ENCODE peak calls at places on chromosome 15, in four cellular contexts. One of them, this sample, is unnamed.

GRCh38 chr15:55914446-55914845 is 79.0 kb downstream of the NEDD4 start:
- DNase-seq in HepG2: no peak
- DNase-seq in K562: no peak
- DNase-seq in GM12878: no peak
- DNase-seq in this sample: no peak

GRCh38 chr15:35545316-35545824 is 595 bp downstream of the DPH6 start:
- DNase-seq in K562: peak; percentile 49
- DNase-seq in HepG2: peak; percentile 6
- DNase-seq in GM12878: peak; percentile 16
- DNase-seq in this sample: peak; percentile 44

GRCh38 chr15:79811406-79812405 is 85.1 kb downstream of the MTHFS start:
- DNase-seq in GM12878: no peak
- DNase-seq in K562: no peak
- DNase-seq in HepG2: no peak
- DNase-seq in this sample: peak; percentile 71

GRCh38 chr15:31016446-31016915 is 25.1 kb upstream of the MTMR10 start:
- DNase-seq in GM12878: no peak
- DNase-seq in HepG2: no peak
- DNase-seq in K562: no peak
- DNase-seq in this sample: no peak

GRCh38 chr15:43251185-43251862 is 15.4 kb downstream of the TGM5 start:
- DNase-seq in HepG2: no peak
- DNase-seq in GM12878: no peak
- DNase-seq in K562: no peak
- DNase-seq in this sample: no peak

GRCh38 chr15:61712124-61712759 is 348.0 kb downstream of the VPS13C start:
- DNase-seq in K562: no peak
- DNase-seq in GM12878: no peak
- DNase-seq in HepG2: no peak
- DNase-seq in this sample: no peak

GRCh38 chr15:51184637-51185036 is 89.9 kb upstream of the TNFAIP8L3 start:
- DNase-seq in GM12878: no peak
- DNase-seq in HepG2: no peak
- DNase-seq in K562: no peak
- DNase-seq in this sample: no peak

GRCh38 chr15:62067448-62068044 is 769 bp downstream of the C2CD4A start:
- DNase-seq in GM12878: no peak
- DNase-seq in K562: no peak
- DNase-seq in HepG2: no peak
- DNase-seq in this sample: peak; percentile 49

GRCh38 chr15:92954578-92954977 is 54.5 kb downstream of the CHD2 start:
- DNase-seq in K562: peak; percentile 21
- DNase-seq in HepG2: peak; percentile 33
- DNase-seq in GM12878: no peak
- DNase-seq in this sample: no peak

GRCh38 chr15:64809649-64810498 is 15.6 kb downstream of the PIF1 start:
- DNase-seq in HepG2: peak; percentile 61
- DNase-seq in GM12878: no peak
- DNase-seq in K562: peak; percentile 87
- DNase-seq in this sample: peak; percentile 91

GRCh38 chr15:94600496-94600895 is 369.1 kb downstream of the MCTP2 start:
- DNase-seq in K562: no peak
- DNase-seq in HepG2: no peak
- DNase-seq in GM12878: no peak
- DNase-seq in this sample: no peak

GRCh38 chr15:36882487-36883108 is 217.8 kb downstream of the MEIS2 start:
- DNase-seq in K562: no peak
- DNase-seq in GM12878: no peak
- DNase-seq in HepG2: no peak
- DNase-seq in this sample: no peak

GRCh38 chr15:25175789-25176615 is 221.2 kb downstream of the SNRPN start:
- DNase-seq in HepG2: no peak
- DNase-seq in K562: no peak
- DNase-seq in GM12878: no peak
- DNase-seq in this sample: peak; percentile 1

GRCh38 chr15:90902656-90902995 is 476 bp upstream of the MAN2A2 start:
- DNase-seq in K562: no peak
- DNase-seq in GM12878: no peak
- DNase-seq in HepG2: no peak
- DNase-seq in this sample: no peak

GRCh38 chr15:35874260-35874905 is 328.4 kb upstream of the DPH6 start:
- DNase-seq in HepG2: no peak
- DNase-seq in K562: peak; percentile 7
- DNase-seq in GM12878: no peak
- DNase-seq in this sample: no peak

GRCh38 chr15:69392352-69392751 is 21.8 kb upstream of the KIF23 start:
- DNase-seq in GM12878: no peak
- DNase-seq in HepG2: no peak
- DNase-seq in K562: no peak
- DNase-seq in this sample: no peak

GRCh38 chr15:65525622-65526021 is 4.6 kb upstream of the HACD3 start:
- DNase-seq in HepG2: no peak
- DNase-seq in GM12878: no peak
- DNase-seq in K562: no peak
- DNase-seq in this sample: peak; percentile 24

GRCh38 chr15:49286649-49287394 is 116.8 kb downstream of the GALK2 start:
- DNase-seq in GM12878: no peak
- DNase-seq in K562: no peak
- DNase-seq in HepG2: no peak
- DNase-seq in this sample: no peak

GRCh38 chr15:40032125-40032839 is 6.7 kb downstream of the SRP14 start:
- DNase-seq in K562: no peak
- DNase-seq in GM12878: no peak
- DNase-seq in HepG2: no peak
- DNase-seq in this sample: no peak

GRCh38 chr15:49135893-49136292 is 19.5 kb downstream of the COPS2 start:
- DNase-seq in K562: no peak
- DNase-seq in GM12878: no peak
- DNase-seq in HepG2: no peak
- DNase-seq in this sample: no peak

GRCh38 chr15:77738441-77739437 is 106.0 kb upstream of the LINGO1 start:
- DNase-seq in HepG2: no peak
- DNase-seq in K562: no peak
- DNase-seq in GM12878: no peak
- DNase-seq in this sample: no peak

GRCh38 chr15:38603271-38603670 is 38.7 kb upstream of the RASGRP1 start:
- DNase-seq in GM12878: no peak
- DNase-seq in K562: no peak
- DNase-seq in HepG2: no peak
- DNase-seq in this sample: no peak

GRCh38 chr15:66943456-66944095 is 121.8 kb upstream of the SMAD3 start:
- DNase-seq in K562: no peak
- DNase-seq in HepG2: peak; percentile 40
- DNase-seq in GM12878: no peak
- DNase-seq in this sample: no peak
- H3K9ac ChIP-seq in K562: no peak overlapping the region
- H3K9ac ChIP-seq in HepG2: no peak overlapping the region
- H3K9ac ChIP-seq in GM12878: no peak overlapping the region
- H3K9ac ChIP-seq in this sample: no peak overlapping the region

DNA sequence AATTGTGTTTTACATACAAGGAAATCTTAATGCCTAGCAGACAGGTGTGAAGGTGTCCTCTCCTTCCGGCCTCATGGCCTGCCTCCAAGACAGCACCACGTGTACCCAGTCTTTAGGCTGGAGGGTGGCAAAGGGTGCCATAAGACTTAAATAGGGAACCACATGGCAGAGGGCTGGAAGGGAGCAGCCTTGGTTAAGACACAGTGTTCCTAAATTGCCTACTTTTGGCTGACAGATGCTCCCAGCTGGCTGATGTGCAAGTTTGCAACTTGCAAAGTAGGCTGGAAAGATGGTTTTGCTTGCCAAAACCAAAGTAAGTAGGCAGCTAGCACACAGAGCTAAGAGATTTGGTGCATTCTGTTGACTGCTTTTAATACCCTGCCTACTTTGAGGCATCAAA is 45.2 kb downstream of the CCNB2 start:
- DNase-seq in GM12878: no peak
- DNase-seq in K562: no peak
- DNase-seq in HepG2: no peak
- DNase-seq in this sample: no peak
- TF ChIP-seq MXI1 in GM12878: no peak
- TF ChIP-seq MXI1 in K562: no peak
- TF ChIP-seq MXI1 in HepG2: no peak
- TF ChIP-seq MXI1 in this sample: no peak

GRCh38 chr15:101525087-101525669 is 35.7 kb upstream of the PCSK6 start:
- DNase-seq in HepG2: no peak
- DNase-seq in K562: no peak
- DNase-seq in GM12878: no peak
- DNase-seq in this sample: peak; percentile 14
- TF ChIP-seq MAX in HepG2: no peak
- TF ChIP-seq MAX in K562: no peak
- TF ChIP-seq MAX in GM12878: no peak
- TF ChIP-seq MAX in this sample: no peak

DNA sequence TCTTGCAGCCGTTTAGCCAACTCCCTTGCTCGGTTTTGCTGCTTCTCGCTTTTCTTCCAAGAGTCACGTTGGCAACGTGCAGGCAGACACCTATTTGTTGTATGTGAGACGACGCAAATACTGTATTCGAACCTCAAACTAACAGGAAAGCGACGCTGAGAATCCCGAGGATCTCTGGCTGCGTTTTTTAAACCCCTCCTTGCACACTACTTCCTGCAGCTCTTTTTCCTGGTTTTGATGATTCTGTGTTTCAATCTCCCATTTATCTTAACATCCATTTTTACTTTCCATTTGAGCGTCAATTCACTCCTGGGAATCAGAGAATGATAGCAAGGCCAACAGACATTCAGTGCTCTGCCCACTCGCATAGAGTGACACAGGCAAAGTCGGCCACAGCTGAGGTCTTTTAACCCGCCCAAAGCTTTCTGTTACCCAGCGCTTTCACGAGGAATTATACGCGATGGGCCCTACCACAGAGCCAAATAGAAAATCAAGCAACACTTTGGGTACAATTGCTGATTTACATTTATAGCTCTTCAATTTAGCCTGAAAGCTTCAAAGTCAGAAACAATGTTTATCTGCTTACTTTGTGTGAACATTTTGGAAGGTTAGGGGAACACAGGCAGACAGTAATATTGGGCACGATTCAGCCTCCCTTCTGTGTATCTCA is 1.6 kb upstream of the ANXA2 start:
- DNase-seq in K562: no peak
- DNase-seq in HepG2: no peak
- DNase-seq in GM12878: no peak
- DNase-seq in this sample: no peak
- H3K9ac ChIP-seq in K562: peak overlapping the region; percentile 84
- H3K9ac ChIP-seq in HepG2: peak overlapping the region; percentile 84
- H3K9ac ChIP-seq in GM12878: no peak overlapping the region
- H3K9ac ChIP-seq in this sample: peak overlapping the region; percentile 45

DNA sequence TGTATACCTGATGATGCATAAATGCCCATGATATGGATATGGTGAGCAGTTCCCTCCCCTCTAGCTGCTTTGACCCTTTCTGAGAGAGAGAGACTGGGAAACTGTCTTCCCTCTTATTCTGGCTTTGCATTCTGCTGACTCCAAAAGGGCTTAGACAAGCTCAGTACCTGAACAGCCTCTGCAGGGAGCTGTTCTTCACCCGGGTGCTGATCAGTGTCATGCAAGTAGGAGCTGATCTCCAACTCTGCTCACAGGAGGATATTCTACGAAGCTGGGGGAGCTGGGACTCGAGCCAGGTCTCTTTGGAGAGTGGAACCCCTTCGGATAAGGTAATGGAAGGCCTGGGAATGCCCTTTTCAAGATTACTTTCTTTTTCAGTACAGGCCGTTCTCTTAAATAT is 237.1 kb downstream of the RYR3 start:
- DNase-seq in K562: peak; percentile 8
- DNase-seq in GM12878: no peak
- DNase-seq in HepG2: peak; percentile 13
- DNase-seq in this sample: no peak
- TF ChIP-seq MXI1 in K562: no peak
- TF ChIP-seq MXI1 in GM12878: no peak
- TF ChIP-seq MXI1 in HepG2: no peak
- TF ChIP-seq MXI1 in this sample: no peak

GRCh38 chr15:67244966-67245478 is 9.4 kb downstream of the AAGAB start:
- DNase-seq in HepG2: no peak
- DNase-seq in K562: no peak
- DNase-seq in GM12878: no peak
- DNase-seq in this sample: no peak

GRCh38 chr15:67241132-67241855 is 13.2 kb downstream of the AAGAB start:
- DNase-seq in K562: no peak
- DNase-seq in GM12878: peak; percentile 80
- DNase-seq in HepG2: no peak
- DNase-seq in this sample: no peak

GRCh38 chr15:67248106-67248505 is 6.4 kb downstream of the AAGAB start:
- DNase-seq in GM12878: no peak
- DNase-seq in K562: no peak
- DNase-seq in HepG2: no peak
- DNase-seq in this sample: no peak

GRCh38 chr15:67240235-67241131 is 14.0 kb downstream of the AAGAB start:
- DNase-seq in K562: no peak
- DNase-seq in GM12878: peak; percentile 8
- DNase-seq in HepG2: peak; percentile 13
- DNase-seq in this sample: peak; percentile 57

DNA sequence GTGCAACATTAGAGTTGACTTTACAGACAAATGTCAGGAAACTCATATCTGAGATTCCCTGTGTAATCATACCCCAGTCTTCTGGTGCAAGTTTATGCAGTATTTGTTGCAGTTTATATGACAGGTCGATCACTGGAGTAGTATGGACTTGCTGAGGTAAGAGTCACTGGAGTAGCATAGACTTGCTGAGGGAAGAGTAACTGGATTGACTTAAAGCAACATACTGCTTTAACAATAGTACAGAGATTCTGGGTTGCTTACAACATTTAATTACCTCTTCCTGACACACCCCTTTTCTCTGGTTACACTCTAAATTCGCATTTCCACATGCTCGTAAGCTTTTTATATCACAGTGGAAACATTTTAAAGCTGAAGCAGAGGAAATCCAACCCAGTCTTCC is 11.8 kb downstream of the AAGAB start:
- DNase-seq in K562: no peak
- DNase-seq in HepG2: no peak
- DNase-seq in GM12878: no peak
- DNase-seq in this sample: no peak
- TF ChIP-seq MAX in K562: no peak
- TF ChIP-seq MAX in HepG2: no peak
- TF ChIP-seq MAX in GM12878: no peak
- TF ChIP-seq MAX in this sample: no peak